ENCODE peak calls at places on chromosomes 6 and 20, in seven cellular contexts. V is IMR-90, I is HCT116, G is A549, J is HepG2, C is H1, Q is K562. M is an unnamed sample.

GRCh38 chr6:4935486-4935885 is 68.4 kb downstream of the RPP40 start:
- DNase-seq in V (no peak), I (no peak), G (no peak), J (no peak), C (no peak), Q (no peak), M (no peak)

GRCh38 chr20:60467078-60467477 is 508.9 kb downstream of the CDH26 start:
- DNase-seq in V (no peak), I (no peak), G (no peak), J (no peak), C (no peak), Q (no peak), M (no peak)

GRCh38 chr6:29887819-29888581 is 54.3 kb upstream of the HLA-A start:
- DNase-seq in V (peak), I (peak), G (no peak), J (no peak), C (no peak), Q (no peak), M (peak)

GRCh38 chr6:128032047-128032446 is 131.2 kb upstream of the THEMIS start:
- DNase-seq in V (no peak), I (no peak), G (no peak), J (no peak), C (no peak), Q (no peak), M (no peak)

GRCh38 chr20:39103305-39103704 is 141.2 kb downstream of the DHX35 start:
- DNase-seq in V (no peak), I (no peak), G (no peak), J (no peak), C (no peak), Q (no peak), M (no peak)

GRCh38 chr6:49626811-49627210 is 9.8 kb downstream of the RHAG start:
- DNase-seq in V (no peak), I (no peak), G (no peak), J (no peak), C (no peak), Q (no peak), M (no peak)

GRCh38 chr6:47134476-47135189 is 92.5 kb upstream of the ADGRF1 start:
- DNase-seq in V (peak), I (peak), G (peak), J (peak), C (no peak), Q (peak), M (no peak)

GRCh38 chr6:4804095-4804494 is 27.9 kb downstream of the CDYL start:
- DNase-seq in V (peak), I (no peak), G (no peak), J (peak), C (no peak), Q (peak), M (no peak)

GRCh38 chr20:20364016-20364746 is 3.7 kb upstream of the INSM1 start:
- DNase-seq in V (no peak), I (no peak), G (no peak), J (no peak), C (no peak), Q (no peak), M (no peak)

GRCh38 chr6:11412011-11412424 is 125.5 kb upstream of the TMEM170B start:
- DNase-seq in V (peak), I (no peak), G (no peak), J (no peak), C (no peak), Q (no peak), M (no peak)

GRCh38 chr6:143059616-143060353 is 904 bp upstream of the AIG1 start:
- DNase-seq in V (peak), I (peak), G (no peak), J (peak), C (no peak), Q (no peak), M (no peak)
- TF ChIP-seq CEBPB in V (peak), I (peak), G (no peak), J (peak), C (no peak), Q (no peak), M (no peak)

DNA sequence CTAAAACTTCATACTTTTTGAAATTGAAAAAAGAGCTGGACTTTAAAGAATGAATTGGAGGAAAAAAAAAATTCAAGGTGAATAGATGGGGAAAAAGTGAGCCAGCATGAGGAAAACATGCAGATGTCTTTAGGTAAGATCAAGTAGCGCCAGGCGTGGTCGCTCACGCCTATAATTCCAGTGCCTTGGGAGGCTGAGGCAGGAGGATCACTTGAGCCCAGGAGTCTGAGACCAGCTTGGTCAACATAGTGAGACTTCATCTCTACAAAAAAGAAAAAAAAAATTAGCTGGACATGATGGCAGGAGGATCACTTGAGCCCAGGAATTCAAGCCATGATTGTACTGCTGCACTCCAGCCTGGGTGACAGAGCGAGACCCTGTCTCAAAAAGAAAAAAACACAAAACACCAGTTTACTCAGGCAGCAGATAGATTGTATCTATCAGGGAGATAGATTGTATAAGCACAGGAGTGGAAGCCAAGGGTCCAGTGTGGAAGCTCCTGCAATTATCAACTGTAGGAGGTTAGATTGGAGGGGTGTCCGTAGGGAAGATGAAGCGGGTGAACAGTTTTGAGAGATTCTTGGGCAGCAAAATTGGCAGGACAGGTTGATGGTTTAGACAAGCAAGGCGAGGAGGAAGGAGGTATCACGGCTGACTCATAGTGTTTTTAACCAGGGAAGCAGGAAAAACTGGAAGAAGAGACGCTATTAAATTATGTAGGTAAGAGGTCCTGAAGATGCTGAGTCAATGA is 97.6 kb upstream of the ZNF217 start:
- DNase-seq in V (peak), I (peak), G (no peak), J (no peak), C (no peak), Q (no peak), M (no peak)
- TF ChIP-seq CEBPB in V (no peak), I (no peak), G (no peak), J (no peak), C (no peak), Q (no peak), M (no peak)

GRCh38 chr20:44692932-44693476 is 22.2 kb upstream of the CCN5 start:
- DNase-seq in V (peak), I (peak), G (peak), J (peak), C (peak), Q (no peak), M (no peak)
- TF ChIP-seq CEBPB in V (peak), I (peak), G (no peak), J (peak), C (no peak), Q (no peak), M (no peak)

DNA sequence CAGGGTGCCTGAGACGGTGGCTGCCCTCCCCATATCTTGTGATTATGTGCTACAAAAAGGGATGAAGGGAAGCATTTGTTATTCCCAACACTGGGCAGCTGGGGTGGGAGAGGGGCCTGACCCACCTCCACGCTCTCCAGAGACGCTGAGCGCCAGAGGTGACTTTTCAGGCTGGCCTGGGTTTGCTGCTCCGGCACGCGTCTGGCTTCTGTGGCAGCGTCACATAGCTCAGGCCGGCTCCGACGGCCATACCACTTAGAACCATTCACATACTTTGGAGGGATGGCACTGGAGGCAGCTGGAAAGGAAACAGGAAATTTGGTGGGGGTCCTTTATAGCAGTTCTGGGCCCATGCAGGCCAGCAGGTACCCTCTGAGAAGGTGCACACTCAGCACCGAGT is 72.6 kb downstream of the NINL start:
- DNase-seq in V (no peak), I (no peak), G (no peak), J (no peak), C (no peak), Q (no peak), M (no peak)
- TF ChIP-seq CEBPB in V (no peak), I (no peak), G (no peak), J (no peak), C (no peak), Q (no peak), M (no peak)